ENCODE peak calls at places on chromosomes 13 and 19, in nine cellular contexts. I, G, R, K, V, C, L, B and S are unnamed samples.

GRCh38 chr13:112885242-112885781 is 83.7 kb upstream of the MCF2L start:
- DNase-seq in I (no peak), V (no peak), K (no peak), R (no peak), G (no peak), L (no peak), C (no peak), B (no peak), S (no peak)

GRCh38 chr13:65789815-65790214 is 1440.3 kb downstream of the PCDH9 start:
- DNase-seq in K (no peak), G (no peak), C (no peak), I (no peak), L (no peak), R (peak), V (no peak), B (peak), S (no peak)

GRCh38 chr19:8334458-8335342 is 8.4 kb downstream of the KANK3 start:
- DNase-seq in I (no peak), G (peak), C (peak), V (peak), K (peak), B (peak), L (peak), R (peak), S (no peak)

GRCh38 chr19:47142779-47143178 is 12.1 kb downstream of the SAE1 start:
- DNase-seq in L (no peak), V (no peak), K (no peak), B (no peak), C (no peak), R (no peak), G (no peak), I (no peak), S (no peak)

GRCh38 chr19:37953125-37953524 is 46.1 kb downstream of the SIPA1L3 start:
- DNase-seq in V (no peak), B (peak), C (no peak), L (no peak), K (no peak), I (no peak), R (no peak), G (no peak), S (no peak)

GRCh38 chr13:87444135-87444534 is 227.0 kb upstream of the SLITRK5 start:
- DNase-seq in L (no peak), C (peak), V (no peak), G (no peak), I (no peak), K (no peak), R (no peak), B (no peak), S (no peak)

GRCh38 chr19:19900124-19900523 is 622 bp upstream of the ZNF93 start:
- DNase-seq in R (no peak), I (no peak), B (peak), G (no peak), K (peak), L (no peak), V (no peak), C (no peak), S (no peak)

GRCh38 chr19:38374332-38375097 is at the start of gene PSMD8:
- DNase-seq in K (peak), B (peak), I (peak), C (peak), V (peak), R (peak), G (peak), L (peak), S (peak)

GRCh38 chr13:74730556-74731331 is 596.5 kb upstream of the KLF12 start:
- DNase-seq in V (no peak), B (no peak), R (no peak), L (no peak), I (no peak), C (no peak), G (no peak), K (no peak), S (no peak)

GRCh38 chr19:1089126-1089771 is 5.9 kb downstream of the POLR2E start:
- DNase-seq in G (no peak), B (no peak), R (no peak), K (no peak), V (no peak), I (no peak), C (no peak), L (peak), S (no peak)

GRCh38 chr13:25375727-25376358 is 4.1 kb downstream of the ATP8A2 start:
- DNase-seq in R (peak), B (peak), G (no peak), C (peak), V (no peak), L (no peak), K (peak), I (no peak), S (no peak)

GRCh38 chr19:48397263-48397635 is 3.8 kb downstream of the GRIN2D start:
- DNase-seq in I (no peak), C (no peak), K (no peak), G (no peak), L (no peak), R (no peak), V (no peak), B (no peak), S (no peak)

GRCh38 chr13:32040052-32040642 is 8.6 kb downstream of the FRY start:
- DNase-seq in I (no peak), B (no peak), R (no peak), V (no peak), K (no peak), L (no peak), G (no peak), C (no peak), S (no peak)

GRCh38 chr13:22839554-22840286 is 341.1 kb upstream of the SGCG start:
- DNase-seq in G (no peak), L (no peak), R (no peak), I (no peak), B (no peak), C (no peak), K (peak), V (no peak), S (no peak)

GRCh38 chr13:29785978-29786377 is 64.4 kb downstream of the UBL3 start:
- DNase-seq in I (no peak), L (no peak), B (no peak), C (no peak), G (no peak), K (no peak), V (no peak), R (no peak), S (no peak)

GRCh38 chr19:10896851-10897526 is 25.6 kb downstream of the CARM1 start:
- DNase-seq in K (no peak), R (peak), C (no peak), B (no peak), I (no peak), V (no peak), L (no peak), G (no peak), S (no peak)

GRCh38 chr13:113410472-113411201 is 42.7 kb downstream of the ADPRHL1 start:
- DNase-seq in B (peak), I (no peak), L (no peak), K (peak), G (no peak), C (no peak), R (peak), V (no peak), S (no peak)

GRCh38 chr13:29576581-29576980 is 18.9 kb downstream of the SLC7A1 start:
- DNase-seq in C (no peak), G (no peak), B (no peak), I (no peak), R (no peak), L (no peak), K (no peak), V (no peak), S (no peak)